ENCODE peak calls at places on chromosomes 7 and 10, in nine cellular contexts. One of them, this sample, is unnamed.

GRCh38 chr10:24706479-24707118 is 17.1 kb downstream of the ARHGAP21 start:
- DNase-seq in AG20443: peak
- DNase-seq in anterior cingulate cortex: no peak
- DNase-seq in Caki2: peak
- DNase-seq in NCI-H2227 treated with DMSO at 0.1 percent for 48 hours: peak
- DNase-seq in prostate gland: no peak
- DNase-seq in T-helper 17 cell: no peak
- DNase-seq in fibroblast of lung: peak
- DNase-seq in GDM1: peak
- DNase-seq in this sample: no peak

GRCh38 chr10:72260215-72260587 is 13.5 kb upstream of the DDIT4 start:
- DNase-seq in AG20443: no peak
- DNase-seq in anterior cingulate cortex: no peak
- DNase-seq in Caki2: no peak
- DNase-seq in NCI-H2227 treated with DMSO at 0.1 percent for 48 hours: no peak
- DNase-seq in prostate gland: no peak
- DNase-seq in T-helper 17 cell: no peak
- DNase-seq in fibroblast of lung: no peak
- DNase-seq in GDM1: no peak
- DNase-seq in this sample: no peak

GRCh38 chr7:151012921-151013347 is 11.4 kb downstream of the ATG9B start:
- DNase-seq in AG20443: peak
- DNase-seq in anterior cingulate cortex: no peak
- DNase-seq in Caki2: no peak
- DNase-seq in NCI-H2227 treated with DMSO at 0.1 percent for 48 hours: no peak
- DNase-seq in prostate gland: no peak
- DNase-seq in T-helper 17 cell: no peak
- DNase-seq in fibroblast of lung: peak
- DNase-seq in GDM1: no peak
- DNase-seq in this sample: no peak

GRCh38 chr7:89311886-89312285 is 516.3 kb upstream of the TEX47 start:
- DNase-seq in AG20443: no peak
- DNase-seq in anterior cingulate cortex: no peak
- DNase-seq in Caki2: no peak
- DNase-seq in NCI-H2227 treated with DMSO at 0.1 percent for 48 hours: no peak
- DNase-seq in prostate gland: no peak
- DNase-seq in T-helper 17 cell: no peak
- DNase-seq in fibroblast of lung: no peak
- DNase-seq in GDM1: no peak
- DNase-seq in this sample: no peak

GRCh38 chr7:33854951-33855350 is 50.4 kb upstream of the BMPER start:
- DNase-seq in AG20443: peak
- DNase-seq in anterior cingulate cortex: no peak
- DNase-seq in Caki2: no peak
- DNase-seq in NCI-H2227 treated with DMSO at 0.1 percent for 48 hours: no peak
- DNase-seq in prostate gland: no peak
- DNase-seq in T-helper 17 cell: no peak
- DNase-seq in fibroblast of lung: peak
- DNase-seq in GDM1: peak
- DNase-seq in this sample: no peak

GRCh38 chr7:5689118-5689517 is 92.3 kb downstream of the RNF216 start:
- DNase-seq in AG20443: peak
- DNase-seq in anterior cingulate cortex: no peak
- DNase-seq in Caki2: no peak
- DNase-seq in NCI-H2227 treated with DMSO at 0.1 percent for 48 hours: no peak
- DNase-seq in prostate gland: no peak
- DNase-seq in T-helper 17 cell: peak
- DNase-seq in fibroblast of lung: peak
- DNase-seq in GDM1: no peak
- DNase-seq in this sample: no peak

GRCh38 chr10:60453031-60453430 is 63.4 kb upstream of the ANK3 start:
- DNase-seq in AG20443: no peak
- DNase-seq in anterior cingulate cortex: no peak
- DNase-seq in Caki2: no peak
- DNase-seq in NCI-H2227 treated with DMSO at 0.1 percent for 48 hours: no peak
- DNase-seq in prostate gland: no peak
- DNase-seq in T-helper 17 cell: no peak
- DNase-seq in fibroblast of lung: no peak
- DNase-seq in GDM1: no peak
- DNase-seq in this sample: no peak

GRCh38 chr7:141663081-141663510 is 38.9 kb downstream of the DENND11 start:
- DNase-seq in AG20443: no peak
- DNase-seq in anterior cingulate cortex: no peak
- DNase-seq in Caki2: peak
- DNase-seq in NCI-H2227 treated with DMSO at 0.1 percent for 48 hours: no peak
- DNase-seq in prostate gland: peak
- DNase-seq in T-helper 17 cell: no peak
- DNase-seq in fibroblast of lung: no peak
- DNase-seq in GDM1: no peak
- DNase-seq in this sample: no peak

GRCh38 chr7:151745090-151745638 is 131.8 kb downstream of the PRKAG2 start:
- DNase-seq in AG20443: peak
- DNase-seq in anterior cingulate cortex: no peak
- DNase-seq in Caki2: peak
- DNase-seq in NCI-H2227 treated with DMSO at 0.1 percent for 48 hours: no peak
- DNase-seq in prostate gland: no peak
- DNase-seq in T-helper 17 cell: no peak
- DNase-seq in fibroblast of lung: peak
- DNase-seq in GDM1: no peak
- DNase-seq in this sample: peak

GRCh38 chr10:12512292-12513002 is 163.1 kb downstream of the CAMK1D start:
- DNase-seq in AG20443: no peak
- DNase-seq in anterior cingulate cortex: no peak
- DNase-seq in Caki2: no peak
- DNase-seq in NCI-H2227 treated with DMSO at 0.1 percent for 48 hours: no peak
- DNase-seq in prostate gland: peak
- DNase-seq in T-helper 17 cell: no peak
- DNase-seq in fibroblast of lung: no peak
- DNase-seq in GDM1: no peak
- DNase-seq in this sample: no peak

GRCh38 chr7:111672901-111673300 is 110.6 kb upstream of the IMMP2L start:
- DNase-seq in AG20443: no peak
- DNase-seq in anterior cingulate cortex: no peak
- DNase-seq in Caki2: no peak
- DNase-seq in NCI-H2227 treated with DMSO at 0.1 percent for 48 hours: no peak
- DNase-seq in prostate gland: no peak
- DNase-seq in T-helper 17 cell: no peak
- DNase-seq in fibroblast of lung: no peak
- DNase-seq in GDM1: no peak
- DNase-seq in this sample: no peak

GRCh38 chr7:143416565-143417149 is 8.0 kb upstream of the EPHA1 start:
- DNase-seq in AG20443: peak
- DNase-seq in anterior cingulate cortex: no peak
- DNase-seq in Caki2: peak
- DNase-seq in NCI-H2227 treated with DMSO at 0.1 percent for 48 hours: peak
- DNase-seq in prostate gland: peak
- DNase-seq in T-helper 17 cell: no peak
- DNase-seq in fibroblast of lung: peak
- DNase-seq in GDM1: peak
- DNase-seq in this sample: no peak

GRCh38 chr7:34373940-34374339 is 284.1 kb upstream of the NPSR1 start:
- DNase-seq in AG20443: peak
- DNase-seq in anterior cingulate cortex: no peak
- DNase-seq in Caki2: no peak
- DNase-seq in NCI-H2227 treated with DMSO at 0.1 percent for 48 hours: no peak
- DNase-seq in prostate gland: no peak
- DNase-seq in T-helper 17 cell: no peak
- DNase-seq in fibroblast of lung: no peak
- DNase-seq in GDM1: no peak
- DNase-seq in this sample: no peak

GRCh38 chr7:151226560-151226874 is 488 bp downstream of the ABCF2 start:
- DNase-seq in AG20443: no peak
- DNase-seq in anterior cingulate cortex: no peak
- DNase-seq in Caki2: no peak
- DNase-seq in NCI-H2227 treated with DMSO at 0.1 percent for 48 hours: no peak
- DNase-seq in prostate gland: no peak
- DNase-seq in T-helper 17 cell: no peak
- DNase-seq in fibroblast of lung: no peak
- DNase-seq in GDM1: no peak
- DNase-seq in this sample: no peak

GRCh38 chr10:12884851-12885250 is 116.7 kb downstream of the CCDC3 start:
- DNase-seq in AG20443: no peak
- DNase-seq in anterior cingulate cortex: no peak
- DNase-seq in Caki2: no peak
- DNase-seq in NCI-H2227 treated with DMSO at 0.1 percent for 48 hours: no peak
- DNase-seq in prostate gland: no peak
- DNase-seq in T-helper 17 cell: no peak
- DNase-seq in fibroblast of lung: no peak
- DNase-seq in GDM1: no peak
- DNase-seq in this sample: no peak

GRCh38 chr7:23893172-23893941 is 183.3 kb downstream of the STK31 start:
- DNase-seq in AG20443: no peak
- DNase-seq in anterior cingulate cortex: no peak
- DNase-seq in Caki2: no peak
- DNase-seq in NCI-H2227 treated with DMSO at 0.1 percent for 48 hours: no peak
- DNase-seq in prostate gland: no peak
- DNase-seq in T-helper 17 cell: no peak
- DNase-seq in fibroblast of lung: peak
- DNase-seq in GDM1: no peak
- DNase-seq in this sample: no peak

GRCh38 chr10:122269097-122269687 is 1.9 kb upstream of the BTBD16 start:
- DNase-seq in AG20443: no peak
- DNase-seq in anterior cingulate cortex: no peak
- DNase-seq in Caki2: no peak
- DNase-seq in NCI-H2227 treated with DMSO at 0.1 percent for 48 hours: no peak
- DNase-seq in prostate gland: no peak
- DNase-seq in T-helper 17 cell: no peak
- DNase-seq in fibroblast of lung: no peak
- DNase-seq in GDM1: no peak
- DNase-seq in this sample: no peak